ENCODE peak calls at places on chromosomes 13 and 19, in nine cellular contexts. C is IMR-90; F is choroid plexus epithelial cell; N is tibial nerve; M is CD8-positive, alpha-beta T cell; U is OCI-LY7; D is nephron progenitor cell; Y is fibroblast of pulmonary artery; V is endodermal cell. Z is an unnamed sample.

GRCh38 chr13:70729369-70729768 is 621.1 kb upstream of the KLHL1 start:
- DNase-seq in C (no peak), F (peak; percentile 4), N (no peak), M (no peak), U (no peak), D (no peak), Y (no peak), V (no peak), Z (no peak)

GRCh38 chr13:82330499-82330898 is 1551.8 kb downstream of the SLITRK1 start:
- DNase-seq in C (no peak), F (peak; percentile 61), N (no peak), M (no peak), U (peak; percentile 26), D (no peak), Y (peak; percentile 44), V (no peak), Z (no peak)

GRCh38 chr19:31340059-31341025 is 8.9 kb downstream of the TSHZ3 start:
- DNase-seq in C (peak; percentile 62), F (peak; percentile 35), N (no peak), M (no peak), U (peak; percentile 57), D (no peak), Y (peak; percentile 40), V (no peak), Z (no peak)

GRCh38 chr19:58519087-58519354 is 589 bp downstream of the ZBTB45 start:
- DNase-seq in C (peak; percentile 74), F (peak; percentile 82), N (peak; percentile 54), M (no peak), U (peak; percentile 76), D (peak; percentile 74), Y (peak; percentile 75), V (peak; percentile 91), Z (peak; percentile 28)

GRCh38 chr13:33490461-33491327 is 205.1 kb upstream of the STARD13 start:
- DNase-seq in C (no peak), F (peak; percentile 53), N (no peak), M (no peak), U (no peak), D (peak; percentile 8), Y (peak; percentile 82), V (peak; percentile 90), Z (no peak)

GRCh38 chr19:45643927-45644771 is 5.0 kb upstream of the EML2 start:
- DNase-seq in C (no peak), F (no peak), N (no peak), M (no peak), U (no peak), D (no peak), Y (no peak), V (peak; percentile 51), Z (no peak)

GRCh38 chr13:42893346-42893745 is 98.7 kb downstream of the EPSTI1 start:
- DNase-seq in C (peak; percentile 50), F (peak; percentile 81), N (no peak), M (no peak), U (no peak), D (no peak), Y (peak; percentile 81), V (no peak), Z (no peak)

GRCh38 chr13:51192348-51192747 is 29.9 kb upstream of the FAM124A start:
- DNase-seq in C (no peak), F (peak; percentile 15), N (no peak), M (no peak), U (no peak), D (no peak), Y (peak; percentile 33), V (no peak), Z (no peak)

GRCh38 chr19:16649734-16650133 is 10.2 kb downstream of the SMIM7 start:
- DNase-seq in C (no peak), F (no peak), N (no peak), M (no peak), U (no peak), D (no peak), Y (no peak), V (no peak), Z (no peak)

GRCh38 chr13:27943951-27944350 is 24.2 kb downstream of the PDX1 start:
- DNase-seq in C (no peak), F (no peak), N (no peak), M (no peak), U (no peak), D (peak; percentile 32), Y (no peak), V (no peak), Z (no peak)

GRCh38 chr19:43624933-43625332 is 5.5 kb upstream of the ZNF428 start:
- DNase-seq in C (peak; percentile 8), F (peak; percentile 43), N (peak; percentile 28), M (peak; percentile 73), U (peak; percentile 92), D (peak; percentile 69), Y (peak; percentile 56), V (peak; percentile 98), Z (peak; percentile 59)

GRCh38 chr19:8441725-8442544 is 2.8 kb upstream of the HNRNPM start:
- DNase-seq in C (no peak), F (no peak), N (no peak), M (no peak), U (no peak), D (no peak), Y (no peak), V (peak; percentile 58), Z (no peak)

GRCh38 chr13:30830638-30830965 is 75.5 kb upstream of the MEDAG start:
- DNase-seq in C (peak; percentile 22), F (no peak), N (no peak), M (no peak), U (no peak), D (no peak), Y (no peak), V (no peak), Z (no peak)

GRCh38 chr13:104327217-104327616 is 1261.0 kb upstream of the SLC10A2 start:
- DNase-seq in C (no peak), F (peak; percentile 15), N (no peak), M (no peak), U (no peak), D (no peak), Y (no peak), V (no peak), Z (no peak)

GRCh38 chr19:56347163-56347778 is 32.6 kb upstream of the ZSCAN5A start:
- DNase-seq in C (no peak), F (no peak), N (no peak), M (no peak), U (no peak), D (no peak), Y (no peak), V (no peak), Z (no peak)

GRCh38 chr13:114002009-114002544 is 28.2 kb upstream of the C13orf46 start:
- DNase-seq in C (no peak), F (no peak), N (no peak), M (no peak), U (no peak), D (no peak), Y (no peak), V (no peak), Z (no peak)

GRCh38 chr13:80040219-80040976 is 300.5 kb downstream of the SPRY2 start:
- DNase-seq in C (peak; percentile 100), F (peak; percentile 88), N (no peak), M (no peak), U (no peak), D (no peak), Y (peak; percentile 94), V (no peak), Z (no peak)

DNA sequence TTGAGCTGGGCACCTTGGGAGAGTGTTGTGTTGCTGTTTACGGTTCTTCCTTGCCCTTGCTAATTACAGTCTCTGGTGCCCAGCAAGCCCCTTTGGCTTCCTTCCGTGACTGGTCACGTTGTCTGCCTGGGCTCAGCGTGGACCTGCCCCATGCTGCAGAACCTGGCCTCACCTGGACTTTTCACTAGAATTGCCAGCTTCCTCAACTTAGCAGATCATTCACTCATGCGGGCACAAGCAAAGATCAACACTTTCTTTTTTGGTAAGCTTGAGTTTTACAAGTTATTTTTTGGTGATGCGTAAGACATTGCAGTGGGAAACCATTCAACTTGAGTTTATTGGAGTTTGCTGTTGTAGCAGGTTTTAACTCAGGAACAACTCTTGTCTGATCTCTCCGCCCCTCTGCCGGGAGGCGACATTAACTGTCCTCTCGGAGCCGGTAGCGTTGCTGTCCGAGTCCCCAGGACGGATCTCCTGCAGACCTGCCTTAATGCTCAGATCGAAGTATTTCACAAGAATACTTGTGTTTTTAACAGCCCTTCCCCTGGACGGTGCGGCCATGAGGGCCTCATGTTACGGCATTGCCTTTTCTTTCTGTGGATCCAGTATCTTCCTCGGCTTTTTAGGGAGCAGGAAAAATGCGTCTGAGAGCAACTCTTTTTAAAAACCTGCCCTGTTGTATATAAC is 15.7 kb upstream of the TEX29 start:
- DNase-seq in C (no peak), F (no peak), N (no peak), M (no peak), U (no peak), D (no peak), Y (no peak), V (no peak), Z (no peak)
- TF ChIP-seq CTCF in C (no peak), F (no peak), N (no peak), M (no peak), U (no peak), D (no peak), Y (no peak), V (no peak), Z (no peak)

GRCh38 chr13:67635754-67636153 is 405.6 kb upstream of the PCDH9 start:
- DNase-seq in C (peak; percentile 4), F (peak; percentile 22), N (no peak), M (no peak), U (no peak), D (no peak), Y (no peak), V (no peak), Z (no peak)
- TF ChIP-seq CTCF in C (no peak), F (no peak), N (no peak), M (no peak), U (no peak), D (no peak), Y (no peak), V (no peak), Z (no peak)

GRCh38 chr13:60326273-60326672 is 70.7 kb upstream of the TDRD3 start:
- DNase-seq in C (no peak), F (peak; percentile 2), N (no peak), M (no peak), U (no peak), D (no peak), Y (no peak), V (no peak), Z (no peak)

GRCh38 chr13:60328073-60328472 is 68.9 kb upstream of the TDRD3 start:
- DNase-seq in C (no peak), F (peak; percentile 13), N (no peak), M (no peak), U (no peak), D (no peak), Y (no peak), V (no peak), Z (no peak)

GRCh38 chr13:60331249-60332012 is 65.6 kb upstream of the TDRD3 start:
- DNase-seq in C (no peak), F (no peak), N (no peak), M (no peak), U (no peak), D (no peak), Y (no peak), V (peak; percentile 87), Z (no peak)

GRCh38 chr13:60327551-60327950 is 69.5 kb upstream of the TDRD3 start:
- DNase-seq in C (no peak), F (no peak), N (no peak), M (no peak), U (no peak), D (no peak), Y (no peak), V (no peak), Z (no peak)

GRCh38 chr13:60329221-60329983 is 67.6 kb upstream of the TDRD3 start:
- DNase-seq in C (peak; percentile 16), F (peak; percentile 70), N (no peak), M (no peak), U (peak; percentile 27), D (peak; percentile 45), Y (peak; percentile 45), V (peak; percentile 90), Z (no peak)
- TF ChIP-seq CTCF in C (peak; percentile 50), F (peak; percentile 74), N (no peak), M (no peak), U (peak; percentile 70), D (peak; percentile 53), Y (peak; percentile 46), V (peak; percentile 85), Z (no peak)

GRCh38 chr13:102484329-102484728 is 82.5 kb upstream of the FGF14 start:
- DNase-seq in C (peak; percentile 4), F (peak; percentile 63), N (no peak), M (no peak), U (no peak), D (no peak), Y (no peak), V (no peak), Z (no peak)
- TF ChIP-seq CTCF in C (no peak), F (peak; percentile 57), N (no peak), M (no peak), U (peak; percentile 15), D (peak; percentile 21), Y (no peak), V (peak; percentile 59), Z (no peak)

Z was measured in activated B cell treated with CpG ODN at 0.5 μM for 24 hours.